ENCODE peak calls at places on chromosomes 4 and X, in five cellular contexts. N, B, X, C and J are unnamed samples.

GRCh38 chr4:108965031-108965430 is 202.2 kb upstream of the ETNPPL start:
- DNase-seq in C (no peak), X (no peak), N (no peak), B (no peak), J (no peak)

GRCh38 chrX:106936246-106936645 is 16.0 kb downstream of the CLDN2 start:
- DNase-seq in B (no peak), N (no peak), C (no peak), X (no peak), J (no peak)

GRCh38 chrX:149274516-149275105 is 230.5 kb downstream of the IDS start:
- DNase-seq in C (no peak), N (peak; percentile 59), B (no peak), X (no peak), J (no peak)

GRCh38 chrX:134725103-134725690 is 66.9 kb upstream of the PLAC1 start:
- DNase-seq in X (no peak), B (no peak), C (no peak), N (no peak), J (no peak)

GRCh38 chr4:172042714-172043114 is 229.5 kb downstream of the GALNTL6 start:
- DNase-seq in C (no peak), N (no peak), X (no peak), B (peak; percentile 21), J (no peak)

GRCh38 chr4:37741564-37741963 is 55.4 kb upstream of the RELL1 start:
- DNase-seq in X (no peak), B (no peak), N (no peak), C (no peak), J (no peak)

GRCh38 chr4:128768373-128768996 is 41.0 kb upstream of the JADE1 start:
- DNase-seq in N (no peak), B (no peak), X (no peak), C (no peak), J (no peak)

GRCh38 chrX:41779058-41779564 is 55.1 kb downstream of the GPR82 start:
- DNase-seq in C (no peak), N (peak; percentile 64), B (peak; percentile 52), X (no peak), J (no peak)

GRCh38 chr4:10033191-10033881 is 12.0 kb upstream of the SLC2A9 start:
- DNase-seq in C (no peak), X (peak; percentile 18), B (no peak), N (peak; percentile 47), J (peak; percentile 49)

GRCh38 chrX:110178179-110178865 is 139.6 kb downstream of the AMMECR1 start:
- DNase-seq in X (no peak), N (no peak), C (no peak), B (no peak), J (peak; percentile 66)

GRCh38 chrX:46758163-46758955 is 559 bp downstream of the SLC9A7 start:
- DNase-seq in X (no peak), N (peak; percentile 6), B (no peak), C (peak; percentile 12), J (peak; percentile 4)

GRCh38 chr4:100736651-100737450 is 219.0 kb upstream of the EMCN start:
- DNase-seq in B (peak; percentile 69), X (no peak), C (no peak), N (peak; percentile 74), J (no peak)

GRCh38 chr4:87707279-87707918 is 57.3 kb downstream of the DMP1 start:
- DNase-seq in X (no peak), C (no peak), N (no peak), B (no peak), J (no peak)

GRCh38 chr4:17722361-17722710 is 59.1 kb downstream of the FAM184B start:
- DNase-seq in N (no peak), C (no peak), B (no peak), X (no peak), J (no peak)

GRCh38 chrX:134658421-134658896 is at the start of gene PLAC1:
- DNase-seq in X (no peak), B (no peak), C (no peak), N (no peak), J (no peak)

GRCh38 chr4:138398297-138398696 is 156.1 kb upstream of the SLC7A11 start:
- DNase-seq in B (no peak), X (no peak), C (no peak), N (no peak), J (peak; percentile 67)

GRCh38 chr4:173178144-173178543 is 9.5 kb downstream of the GALNT7 start:
- DNase-seq in B (no peak), C (no peak), N (no peak), X (no peak), J (no peak)

GRCh38 chr4:136241221-136241986 is 1290.9 kb downstream of the PCDH18 start:
- DNase-seq in N (no peak), B (peak; percentile 13), C (no peak), X (no peak), J (no peak)

GRCh38 chrX:142977128-142977914 is 48.4 kb upstream of the SPANXN4 start:
- DNase-seq in X (no peak), B (no peak), C (no peak), N (no peak), J (no peak)

GRCh38 chr4:112766422-112766821 is 129.5 kb downstream of the LARP7 start:
- DNase-seq in X (peak; percentile 36), B (peak; percentile 16), C (no peak), N (peak; percentile 28), J (no peak)

GRCh38 chr4:158374318-158374717 is 147.4 kb upstream of the RXFP1 start:
- DNase-seq in N (no peak), X (no peak), C (no peak), B (no peak), J (no peak)

GRCh38 chr4:158610790-158611189 is 60.9 kb downstream of the C4orf46 start:
- DNase-seq in B (no peak), C (no peak), N (peak; percentile 7), X (no peak), J (no peak)

GRCh38 chr4:185082549-185082948 is 60.5 kb upstream of the SLC25A4 start:
- DNase-seq in N (peak; percentile 7), B (no peak), C (no peak), X (no peak), J (no peak)

GRCh38 chr4:119314356-119314755 is 7.6 kb downstream of the FABP2 start:
- DNase-seq in B (peak; percentile 29), X (peak; percentile 28), N (no peak), C (peak; percentile 24), J (no peak)

GRCh38 chrX:153440556-153441135 is 5.2 kb downstream of the TREX2 start:
- DNase-seq in B (no peak), X (no peak), C (no peak), N (no peak), J (no peak)

GRCh38 chrX:149284616-149285015 is 220.5 kb downstream of the IDS start:
- DNase-seq in B (no peak), X (no peak), N (no peak), C (no peak), J (no peak)

GRCh38 chr4:102959503-102959902 is 60.0 kb downstream of the SLC9B1 start:
- DNase-seq in X (no peak), B (no peak), N (no peak), C (no peak), J (no peak)

GRCh38 chr4:147924604-147925412 is 192.9 kb downstream of the ARHGAP10 start:
- DNase-seq in C (peak; percentile 32), X (peak; percentile 44), B (peak; percentile 46), N (no peak), J (peak; percentile 30)

GRCh38 chr4:118313098-118313497 is 39.7 kb downstream of the PRSS12 start:
- DNase-seq in N (peak; percentile 28), C (no peak), B (peak; percentile 20), X (no peak), J (no peak)

GRCh38 chr4:173448103-173448502 is 49.2 kb upstream of the SCRG1 start:
- DNase-seq in N (peak; percentile 85), B (no peak), C (peak; percentile 21), X (no peak), J (peak; percentile 13)

GRCh38 chr4:28772066-28772465 is 1911.4 kb downstream of the STIM2 start:
- DNase-seq in X (no peak), N (peak; percentile 1), C (no peak), B (no peak), J (no peak)

GRCh38 chrX:131762802-131763234 is 218.9 kb downstream of the OR13H1 start:
- DNase-seq in X (peak; percentile 3), N (no peak), B (peak; percentile 66), C (peak; percentile 61), J (peak; percentile 72)

GRCh38 chr4:15947684-15948083 is 9.1 kb upstream of the FGFBP1 start:
- DNase-seq in N (no peak), X (no peak), C (no peak), B (no peak), J (no peak)

GRCh38 chr4:55087016-55087929 is 38.1 kb downstream of the KDR start:
- DNase-seq in B (no peak), N (no peak), C (no peak), X (peak; percentile 44), J (no peak)

GRCh38 chr4:47747846-47748494 is 89.9 kb downstream of the CORIN start:
- DNase-seq in C (no peak), B (no peak), N (no peak), X (no peak), J (no peak)